ENCODE peak calls at places on chromosome 11, in seven cellular contexts. E, A, M, X, K, Y and V are unnamed samples.

GRCh38 chr11:748007-748359 is 719 bp downstream of the TALDO1 start:
- DNase-seq in M (no peak), E (no peak), Y (no peak), K (peak), X (no peak), A (no peak), V (no peak)

GRCh38 chr11:24716403-24716802 is 219.6 kb downstream of the LUZP2 start:
- DNase-seq in K (no peak), Y (no peak), X (no peak), M (no peak), E (no peak), A (no peak), V (no peak)

GRCh38 chr11:2177081-2177480 is 5.5 kb upstream of the TH start:
- DNase-seq in M (no peak), A (no peak), Y (no peak), E (no peak), K (no peak), X (no peak), V (no peak)

GRCh38 chr11:35170503-35170902 is 31.5 kb downstream of the CD44 start:
- DNase-seq in A (no peak), Y (no peak), E (no peak), M (no peak), X (no peak), K (peak), V (no peak)

GRCh38 chr11:31645747-31646146 is 136.2 kb downstream of the ELP4 start:
- DNase-seq in A (peak), E (no peak), M (no peak), X (no peak), Y (no peak), K (peak), V (no peak)

GRCh38 chr11:116826751-116827431 is 2.8 kb upstream of the APOC3 start:
- DNase-seq in A (no peak), K (no peak), E (no peak), X (no peak), M (no peak), Y (no peak), V (no peak)

GRCh38 chr11:6608011-6608410 is 4.0 kb downstream of the TAF10 start:
- DNase-seq in E (no peak), K (no peak), A (no peak), X (peak), Y (peak), M (no peak), V (no peak)

GRCh38 chr11:118653684-118654390 is 25.6 kb downstream of the TREH start:
- DNase-seq in K (no peak), A (no peak), Y (no peak), X (no peak), M (no peak), E (no peak), V (no peak)

GRCh38 chr11:115504279-115505158 is at the start of gene CADM1:
- DNase-seq in K (peak), X (peak), A (peak), Y (peak), E (peak), M (peak), V (peak)

GRCh38 chr11:112770487-112770886 is 190.7 kb upstream of the NCAM1 start:
- DNase-seq in X (no peak), K (no peak), E (no peak), M (no peak), Y (no peak), A (no peak), V (no peak)

GRCh38 chr11:109035261-109035660 is 370.4 kb downstream of the DDX10 start:
- DNase-seq in M (no peak), K (no peak), A (no peak), X (no peak), Y (no peak), E (no peak), V (no peak)

GRCh38 chr11:112249871-112250590 is 10.6 kb downstream of the PLET1 start:
- DNase-seq in Y (peak), E (no peak), M (peak), K (peak), A (no peak), X (no peak), V (no peak)

GRCh38 chr11:58939277-58939676 is at the start of gene GLYATL1:
- DNase-seq in A (no peak), M (no peak), K (no peak), X (no peak), E (no peak), Y (no peak), V (no peak)
- H3K4ac ChIP-seq in A (no peak), M (no peak), K (no peak), X (no peak), E (no peak), Y (no peak), V (no peak)

DNA sequence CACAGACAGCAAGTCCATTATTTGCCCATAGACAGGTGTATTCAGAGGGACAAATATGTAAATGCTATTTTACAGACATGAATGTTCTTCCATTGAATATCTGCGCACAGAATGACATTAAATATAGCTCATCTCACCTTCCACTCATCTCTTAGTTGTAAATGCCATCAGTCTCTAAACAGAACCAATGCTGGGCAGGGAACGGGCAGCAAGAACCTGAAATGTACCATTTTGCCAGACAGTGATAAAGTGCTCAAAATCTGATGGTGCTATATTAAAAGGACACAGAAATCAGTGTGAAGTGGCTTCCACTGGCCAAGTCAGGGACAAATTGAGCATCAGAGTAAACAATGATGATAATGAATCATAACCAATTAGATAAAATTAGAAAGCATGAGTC is 10.0 kb upstream of the OR8B4 start:
- DNase-seq in K (no peak), X (no peak), A (no peak), E (no peak), Y (no peak), M (no peak), V (no peak)
- H3K4ac ChIP-seq in K (no peak), X (no peak), A (no peak), E (no peak), Y (no peak), M (no peak), V (no peak)

DNA sequence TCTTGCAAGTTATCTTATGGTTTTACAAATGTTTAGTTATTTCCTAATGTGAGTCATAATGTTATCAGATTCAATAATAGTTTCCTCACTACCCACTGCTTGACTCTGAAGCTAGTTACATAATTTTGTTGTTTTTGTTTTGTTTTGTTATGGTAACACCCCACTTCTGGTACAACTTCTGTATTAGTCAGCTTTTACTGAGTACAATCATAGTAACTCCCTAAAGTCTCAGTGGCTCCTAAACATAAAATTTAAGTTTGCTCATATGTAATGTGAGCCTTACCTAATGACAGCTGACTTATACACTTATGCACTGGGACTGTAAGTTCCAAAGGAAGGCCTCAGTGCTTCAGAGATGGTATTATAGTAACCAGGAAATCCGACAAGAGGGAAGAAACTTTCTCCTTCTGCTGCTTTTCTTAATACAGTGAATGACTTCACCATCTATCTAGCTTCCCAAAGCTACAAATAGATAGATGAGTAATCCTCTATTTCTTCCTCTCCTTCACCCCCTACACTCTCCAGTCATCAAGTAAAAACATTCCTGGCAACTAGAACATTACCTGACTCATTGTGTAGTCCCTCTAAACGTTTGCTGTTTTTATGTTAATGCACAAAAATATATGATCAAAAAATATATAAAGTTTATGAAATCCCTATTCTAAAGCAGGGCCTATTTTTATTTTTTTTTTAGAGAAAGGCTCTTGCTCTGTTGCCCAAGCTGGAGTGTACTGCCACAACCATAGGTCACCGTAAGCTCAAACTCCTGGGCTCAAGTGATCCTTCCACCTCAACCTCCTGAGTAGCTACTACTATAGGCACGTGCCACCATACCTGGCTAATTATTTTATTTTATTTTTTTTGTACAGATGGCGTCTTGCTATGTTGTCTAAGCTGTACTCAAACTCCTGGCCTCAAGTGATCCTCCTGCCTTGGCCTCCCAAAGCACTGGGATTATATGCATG is 563.0 kb downstream of the SOX6 start:
- DNase-seq in M (no peak), A (peak), X (no peak), K (peak), Y (no peak), E (no peak), V (no peak)
- H3K4ac ChIP-seq in M (no peak), A (peak), X (no peak), K (no peak), Y (no peak), E (no peak), V (no peak)

GRCh38 chr11:120108154-120108784 is 29.6 kb downstream of the TRIM29 start:
- DNase-seq in M (peak), A (peak), E (peak), K (peak), Y (peak), X (peak), V (peak)

GRCh38 chr11:120109531-120109930 is 28.4 kb downstream of the TRIM29 start:
- DNase-seq in K (no peak), M (no peak), X (no peak), E (no peak), A (no peak), Y (no peak), V (no peak)

GRCh38 chr11:120106354-120106753 is 31.6 kb downstream of the TRIM29 start:
- DNase-seq in X (no peak), M (no peak), E (no peak), A (no peak), Y (peak), K (no peak), V (no peak)

GRCh38 chr11:120105576-120105975 is 32.3 kb downstream of the TRIM29 start:
- DNase-seq in X (no peak), M (no peak), E (no peak), A (no peak), K (no peak), Y (no peak), V (no peak)

DNA sequence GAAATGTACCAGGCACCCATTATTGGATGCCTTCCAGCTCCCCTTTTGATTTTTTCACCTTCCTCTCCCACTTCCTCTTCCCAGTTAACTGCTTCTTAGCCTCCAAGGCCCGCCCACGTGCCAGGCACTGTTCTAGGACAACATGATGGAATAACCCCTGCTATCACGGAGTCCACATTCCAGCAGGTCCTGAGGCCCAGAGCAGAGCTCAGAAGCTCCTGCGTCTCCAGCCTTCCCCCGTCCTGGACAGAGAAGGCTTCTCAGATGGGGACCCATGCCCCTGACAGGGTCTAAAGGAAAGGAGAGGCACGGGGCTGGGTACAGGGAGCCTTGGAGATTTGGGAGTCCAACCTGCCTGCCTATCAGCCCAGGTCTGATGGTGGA is 29.1 kb downstream of the TRIM29 start:
- DNase-seq in X (no peak), Y (no peak), E (no peak), M (no peak), A (no peak), K (no peak), V (no peak)
- H3K4ac ChIP-seq in X (no peak), Y (no peak), E (no peak), M (no peak), A (no peak), K (no peak), V (no peak)

GRCh38 chr11:102928247-102928646 is 27.3 kb downstream of the MMP13 start:
- DNase-seq in K (no peak), Y (no peak), E (no peak), X (no peak), M (no peak), A (no peak), V (no peak)

GRCh38 chr11:102927624-102927990 is 27.9 kb downstream of the MMP13 start:
- DNase-seq in M (no peak), X (no peak), A (no peak), Y (no peak), K (no peak), E (no peak), V (no peak)

GRCh38 chr11:102932678-102933077 is 22.9 kb downstream of the MMP13 start:
- DNase-seq in E (no peak), Y (no peak), M (no peak), K (peak), X (no peak), A (no peak), V (no peak)

GRCh38 chr11:102929966-102930365 is 25.6 kb downstream of the MMP13 start:
- DNase-seq in K (no peak), Y (no peak), E (no peak), X (no peak), M (no peak), A (no peak), V (no peak)

DNA sequence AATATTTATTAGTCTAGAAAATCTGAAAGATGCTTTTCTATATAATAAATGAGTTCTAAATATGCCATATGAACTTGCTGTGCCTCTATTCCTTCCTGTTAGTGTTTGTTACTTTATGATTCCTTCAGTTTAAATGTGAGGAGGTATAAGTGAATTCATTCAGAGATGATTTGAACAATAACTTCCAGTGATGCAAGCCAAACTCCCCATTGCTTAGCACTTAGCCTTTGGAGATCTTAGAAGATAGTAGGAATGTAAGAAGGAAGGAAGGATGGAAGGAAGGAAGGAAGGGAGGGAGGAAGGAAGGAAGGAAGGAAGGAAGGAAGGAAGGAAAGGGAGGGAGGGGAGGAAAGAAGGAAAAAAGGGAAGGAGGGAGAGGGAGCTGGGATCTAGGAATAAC is 25.1 kb downstream of the MMP13 start:
- DNase-seq in X (no peak), E (no peak), Y (no peak), A (no peak), K (no peak), M (no peak), V (no peak)
- H3K4ac ChIP-seq in X (no peak), E (no peak), Y (no peak), A (no peak), K (no peak), M (no peak), V (no peak)